ENCODE peak calls at places on chromosomes 7 and 10, in four cellular contexts. One of them, this sample, is unnamed. For H3K9me3, the result is how much of the 10 kb centered on the place peaks cover.

GRCh38 chr7:294440-295154 is 4.6 kb downstream of the FOXL3 start:
- DNase-seq in heart right ventricle: no peak
- DNase-seq in upper lobe of left lung: no peak
- DNase-seq in stomach: no peak
- DNase-seq in this sample: no peak

GRCh38 chr10:90930070-90930837 is 9.4 kb upstream of the ANKRD1 start:
- DNase-seq in upper lobe of left lung: no peak
- DNase-seq in stomach: no peak
- DNase-seq in heart right ventricle: no peak
- DNase-seq in this sample: no peak

GRCh38 chr7:42095791-42096190 is 141.2 kb downstream of the GLI3 start:
- DNase-seq in upper lobe of left lung: no peak
- DNase-seq in stomach: no peak
- DNase-seq in heart right ventricle: no peak
- DNase-seq in this sample: no peak

GRCh38 chr7:122676466-122676865 is 22.5 kb downstream of the RNF133 start:
- DNase-seq in heart right ventricle: no peak
- DNase-seq in stomach: no peak
- DNase-seq in upper lobe of left lung: no peak
- DNase-seq in this sample: no peak

GRCh38 chr10:17368708-17369272 is 85.6 kb downstream of the ST8SIA6 start:
- DNase-seq in stomach: no peak
- DNase-seq in heart right ventricle: no peak
- DNase-seq in upper lobe of left lung: no peak
- DNase-seq in this sample: no peak

GRCh38 chr7:157012113-157012547 is 1.7 kb upstream of the MNX1 start:
- DNase-seq in heart right ventricle: no peak
- DNase-seq in upper lobe of left lung: no peak
- DNase-seq in stomach: no peak
- DNase-seq in this sample: no peak

GRCh38 chr10:117830832-117831231 is 215.9 kb downstream of the RAB11FIP2 start:
- DNase-seq in upper lobe of left lung: no peak
- DNase-seq in stomach: no peak
- DNase-seq in heart right ventricle: no peak
- DNase-seq in this sample: no peak

GRCh38 chr10:110455440-110455839 is 42.3 kb upstream of the DUSP5 start:
- DNase-seq in stomach: no peak
- DNase-seq in upper lobe of left lung: no peak
- DNase-seq in heart right ventricle: no peak
- DNase-seq in this sample: no peak

GRCh38 chr7:73681031-73681430 is 2.2 kb downstream of the DNAJC30 start:
- DNase-seq in upper lobe of left lung: no peak
- DNase-seq in heart right ventricle: no peak
- DNase-seq in stomach: no peak
- DNase-seq in this sample: no peak

GRCh38 chr7:34165927-34166550 is 260.7 kb downstream of the BMPER start:
- DNase-seq in stomach: no peak
- DNase-seq in heart right ventricle: no peak
- DNase-seq in upper lobe of left lung: no peak
- DNase-seq in this sample: no peak

GRCh38 chr10:3887885-3888476 is 103.0 kb upstream of the KLF6 start:
- DNase-seq in stomach: no peak
- DNase-seq in upper lobe of left lung: no peak
- DNase-seq in heart right ventricle: peak
- DNase-seq in this sample: peak

GRCh38 chr10:92407305-92408016 is 116.5 kb downstream of the MARCHF5 start:
- DNase-seq in upper lobe of left lung: no peak
- DNase-seq in heart right ventricle: no peak
- DNase-seq in stomach: no peak
- DNase-seq in this sample: no peak

GRCh38 chr7:3282457-3282856 is 18.6 kb upstream of the SDK1 start:
- DNase-seq in stomach: no peak
- DNase-seq in upper lobe of left lung: no peak
- DNase-seq in heart right ventricle: peak
- DNase-seq in this sample: no peak

GRCh38 chr7:120337308-120337907 is 64.4 kb downstream of the KCND2 start:
- DNase-seq in stomach: no peak
- DNase-seq in upper lobe of left lung: no peak
- DNase-seq in heart right ventricle: no peak
- DNase-seq in this sample: no peak

GRCh38 chr10:17528296-17528862 is 74.0 kb upstream of the ST8SIA6 start:
- DNase-seq in stomach: no peak
- DNase-seq in upper lobe of left lung: no peak
- DNase-seq in heart right ventricle: no peak
- DNase-seq in this sample: no peak

GRCh38 chr7:99820408-99821027 is 7.3 kb upstream of the CYP3A43 start:
- DNase-seq in upper lobe of left lung: no peak
- DNase-seq in heart right ventricle: no peak
- DNase-seq in stomach: no peak
- DNase-seq in this sample: no peak

GRCh38 chr7:50793947-50794570 is 11.4 kb upstream of the GRB10 start:
- DNase-seq in stomach: no peak
- DNase-seq in upper lobe of left lung: no peak
- DNase-seq in heart right ventricle: no peak
- DNase-seq in this sample: no peak

GRCh38 chr7:41027428-41028115 is 675.3 kb downstream of the INHBA start:
- DNase-seq in stomach: no peak
- DNase-seq in upper lobe of left lung: no peak
- DNase-seq in heart right ventricle: no peak
- DNase-seq in this sample: no peak

GRCh38 chr10:126234630-126235029 is 153.6 kb downstream of the ADAM12 start:
- DNase-seq in upper lobe of left lung: no peak
- DNase-seq in heart right ventricle: no peak
- DNase-seq in stomach: no peak
- DNase-seq in this sample: no peak

GRCh38 chr10:123704076-123704475 is 37.9 kb downstream of the GPR26 start:
- DNase-seq in heart right ventricle: no peak
- DNase-seq in upper lobe of left lung: no peak
- DNase-seq in stomach: no peak
- DNase-seq in this sample: no peak

GRCh38 chr7:26101471-26102151 is 50.4 kb upstream of the NFE2L3 start:
- DNase-seq in heart right ventricle: no peak
- DNase-seq in upper lobe of left lung: no peak
- DNase-seq in stomach: no peak
- DNase-seq in this sample: no peak

GRCh38 chr10:44966816-44967509 is 7.4 kb downstream of the RASSF4 start:
- DNase-seq in upper lobe of left lung: no peak
- DNase-seq in heart right ventricle: no peak
- DNase-seq in stomach: no peak
- DNase-seq in this sample: no peak

GRCh38 chr10:77291596-77292505 is 345.8 kb downstream of the KCNMA1 start:
- DNase-seq in upper lobe of left lung: peak
- DNase-seq in heart right ventricle: no peak
- DNase-seq in stomach: no peak
- DNase-seq in this sample: no peak

GRCh38 chr10:59505931-59506330 is 143.6 kb upstream of the FAM13C start:
- DNase-seq in stomach: no peak
- DNase-seq in heart right ventricle: no peak
- DNase-seq in upper lobe of left lung: no peak
- DNase-seq in this sample: no peak

GRCh38 chr10:129481641-129482040 is 14.6 kb downstream of the MGMT start:
- DNase-seq in heart right ventricle: no peak
- DNase-seq in upper lobe of left lung: no peak
- DNase-seq in stomach: no peak
- DNase-seq in this sample: no peak

GRCh38 chr10:1048349-1048731 is 579 bp downstream of the IDI1 start:
- DNase-seq in upper lobe of left lung: no peak
- DNase-seq in heart right ventricle: peak
- DNase-seq in stomach: no peak
- DNase-seq in this sample: no peak

GRCh38 chr7:50728184-50728583 is 54.5 kb downstream of the GRB10 start:
- DNase-seq in stomach: no peak
- DNase-seq in upper lobe of left lung: no peak
- DNase-seq in heart right ventricle: peak
- DNase-seq in this sample: no peak

GRCh38 chr7:139767561-139767982 is 10.2 kb downstream of the HIPK2 start:
- DNase-seq in stomach: no peak
- DNase-seq in upper lobe of left lung: no peak
- DNase-seq in heart right ventricle: no peak
- DNase-seq in this sample: no peak

GRCh38 chr7:44184874-44185446 is 4.3 kb downstream of the GCK start:
- DNase-seq in upper lobe of left lung: no peak
- DNase-seq in heart right ventricle: no peak
- DNase-seq in stomach: no peak
- DNase-seq in this sample: no peak

GRCh38 chr7:2213551-2214215 is 19.1 kb downstream of the MAD1L1 start:
- DNase-seq in stomach: no peak
- DNase-seq in heart right ventricle: peak
- DNase-seq in upper lobe of left lung: no peak
- DNase-seq in this sample: no peak

GRCh38 chr7:95861041-95861440 is 88.7 kb downstream of the DYNC1I1 start:
- DNase-seq in upper lobe of left lung: no peak
- DNase-seq in heart right ventricle: no peak
- DNase-seq in stomach: no peak
- DNase-seq in this sample: no peak

DNA sequence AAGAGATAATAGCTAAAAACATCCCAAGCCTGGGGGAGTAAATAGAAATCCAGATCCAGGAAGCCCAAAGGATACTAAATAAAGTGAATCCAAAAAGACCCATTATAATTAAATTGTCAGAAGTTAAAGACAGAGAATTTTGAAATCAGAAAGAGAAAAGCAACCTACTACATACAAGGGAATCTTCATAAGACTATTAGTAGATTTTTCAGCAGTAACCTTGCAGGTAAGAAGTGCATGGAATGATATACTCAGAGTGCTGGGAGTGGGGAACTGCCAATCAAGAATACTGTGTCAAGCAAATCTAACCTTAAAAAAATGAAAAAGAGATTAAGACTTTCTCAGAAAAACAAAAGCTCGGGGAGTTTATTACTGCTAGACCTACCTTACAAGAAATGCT is 13.2 kb upstream of the GIMAP1 start:
- DNase-seq in heart right ventricle: no peak
- DNase-seq in upper lobe of left lung: no peak
- DNase-seq in stomach: no peak
- DNase-seq in this sample: no peak
- H3K9me3 ChIP-seq in heart right ventricle: half or more
- H3K9me3 ChIP-seq in upper lobe of left lung: under half
- H3K9me3 ChIP-seq in stomach: under half
- H3K9me3 ChIP-seq in this sample: under half

DNA sequence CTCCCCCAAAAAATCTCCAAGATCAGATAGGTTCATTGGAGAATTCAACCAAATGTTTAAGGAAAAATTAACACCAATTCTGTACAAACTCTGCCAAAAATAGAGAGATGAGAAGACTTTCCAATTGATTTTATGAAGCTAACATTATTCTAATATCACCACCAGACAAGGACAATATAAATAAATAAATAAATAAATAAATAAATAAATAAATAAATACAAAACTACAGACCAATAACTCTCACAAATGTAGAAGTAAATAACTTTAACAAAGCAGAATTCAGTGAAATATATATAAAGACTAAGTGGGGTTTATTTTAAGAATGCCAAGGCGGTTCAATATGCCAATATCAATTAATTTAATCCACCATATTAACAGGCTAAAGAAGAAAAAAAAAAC is 425.9 kb upstream of the GHITM start:
- DNase-seq in heart right ventricle: no peak
- DNase-seq in upper lobe of left lung: no peak
- DNase-seq in stomach: no peak
- DNase-seq in this sample: no peak
- H3K9me3 ChIP-seq in heart right ventricle: under half
- H3K9me3 ChIP-seq in upper lobe of left lung: under half
- H3K9me3 ChIP-seq in stomach: under half
- H3K9me3 ChIP-seq in this sample: under half

GRCh38 chr10:131424836-131425506 is 113.5 kb upstream of the TCERG1L start:
- DNase-seq in upper lobe of left lung: no peak
- DNase-seq in stomach: no peak
- DNase-seq in heart right ventricle: no peak
- DNase-seq in this sample: no peak

GRCh38 chr10:131426530-131426898 is 115.0 kb upstream of the TCERG1L start:
- DNase-seq in upper lobe of left lung: no peak
- DNase-seq in stomach: no peak
- DNase-seq in heart right ventricle: no peak
- DNase-seq in this sample: no peak

GRCh38 chr10:131427253-131427652 is 115.7 kb upstream of the TCERG1L start:
- DNase-seq in heart right ventricle: no peak
- DNase-seq in stomach: no peak
- DNase-seq in upper lobe of left lung: no peak
- DNase-seq in this sample: no peak

GRCh38 chr10:131424053-131424452 is 112.5 kb upstream of the TCERG1L start:
- DNase-seq in upper lobe of left lung: no peak
- DNase-seq in stomach: no peak
- DNase-seq in heart right ventricle: no peak
- DNase-seq in this sample: no peak

DNA sequence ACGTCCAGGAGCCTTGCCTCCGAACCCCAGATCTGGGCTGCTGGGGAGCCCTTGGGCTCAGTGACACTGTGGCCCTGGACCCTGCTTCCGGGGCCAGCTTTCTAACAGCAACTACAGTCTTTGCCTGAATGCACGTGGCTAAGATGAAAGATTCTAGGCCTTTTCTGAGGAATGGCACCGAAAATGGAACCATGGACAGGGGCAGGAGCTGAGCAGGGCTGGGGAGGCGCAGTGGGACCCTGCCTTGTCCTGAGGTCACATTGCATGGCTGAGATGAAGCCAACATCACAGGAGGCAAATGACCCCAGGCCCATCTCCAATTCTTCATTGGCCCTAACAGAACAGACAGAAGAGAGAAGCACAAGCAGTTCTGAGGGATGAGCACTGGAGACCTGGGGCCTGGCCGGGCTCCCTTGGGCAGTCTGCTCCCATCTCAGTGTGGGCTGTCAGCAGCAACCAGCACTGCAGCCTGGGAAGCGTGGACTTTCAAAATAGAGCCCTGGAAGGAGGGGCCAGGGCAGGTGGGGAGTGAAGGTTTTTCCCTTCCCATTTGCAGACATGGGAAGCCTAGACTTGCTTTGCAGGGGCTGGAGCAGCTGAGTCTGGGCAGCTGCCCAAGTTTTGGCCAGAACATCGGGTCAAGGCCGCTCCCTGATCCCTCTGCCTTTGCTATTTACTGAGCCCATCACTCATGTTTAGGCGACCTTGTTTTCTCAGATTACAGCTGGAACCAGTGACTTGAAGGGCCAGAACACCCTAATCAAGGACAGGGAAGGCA is 114.4 kb upstream of the TCERG1L start:
- DNase-seq in upper lobe of left lung: no peak
- DNase-seq in heart right ventricle: no peak
- DNase-seq in stomach: no peak
- DNase-seq in this sample: no peak
- H3K9me3 ChIP-seq in upper lobe of left lung: under half
- H3K9me3 ChIP-seq in heart right ventricle: under half
- H3K9me3 ChIP-seq in stomach: under half
- H3K9me3 ChIP-seq in this sample: under half

GRCh38 chr7:92276486-92276885 is 30.7 kb downstream of the ANKIB1 start:
- DNase-seq in upper lobe of left lung: no peak
- DNase-seq in stomach: no peak
- DNase-seq in heart right ventricle: no peak
- DNase-seq in this sample: no peak

GRCh38 chr7:92279429-92280031 is 33.8 kb downstream of the ANKIB1 start:
- DNase-seq in heart right ventricle: no peak
- DNase-seq in upper lobe of left lung: no peak
- DNase-seq in stomach: no peak
- DNase-seq in this sample: no peak

GRCh38 chr7:92275327-92275726 is 29.6 kb downstream of the ANKIB1 start:
- DNase-seq in upper lobe of left lung: no peak
- DNase-seq in stomach: no peak
- DNase-seq in heart right ventricle: no peak
- DNase-seq in this sample: no peak

GRCh38 chr7:92281031-92281430 is 35.3 kb downstream of the ANKIB1 start:
- DNase-seq in upper lobe of left lung: no peak
- DNase-seq in stomach: no peak
- DNase-seq in heart right ventricle: no peak
- DNase-seq in this sample: no peak
- H3K9me3 ChIP-seq in upper lobe of left lung: under half
- H3K9me3 ChIP-seq in stomach: under half
- H3K9me3 ChIP-seq in heart right ventricle: under half
- H3K9me3 ChIP-seq in this sample: under half

This sample was measured in T-helper 17 cell.